ENCODE peak calls at places on chromosomes 16 and 17, in five cellular contexts. I, T, F, P and G are unnamed samples.

GRCh38 chr16:86354641-86355040 is 155.7 kb upstream of the FOXF1 start:
- DNase-seq in P (no peak), F (no peak), I (no peak), T (no peak), G (no peak)

GRCh38 chr16:26645629-26646028 is 421.1 kb upstream of the C16orf82 start:
- DNase-seq in T (no peak), F (no peak), I (peak), P (no peak), G (no peak)

GRCh38 chr17:57550671-57551315 is 194.3 kb downstream of the CCDC182 start:
- DNase-seq in P (no peak), F (no peak), I (no peak), T (no peak), G (no peak)

GRCh38 chr17:50052241-50052788 is 3.6 kb upstream of the ITGA3 start:
- DNase-seq in F (no peak), P (no peak), T (no peak), I (no peak), G (no peak)

GRCh38 chr17:64661981-64662773 is at the start of gene SMURF2:
- DNase-seq in P (peak), T (no peak), I (peak), F (peak), G (no peak)

GRCh38 chr17:35368086-35368824 is 5.2 kb downstream of the SLFN11 start:
- DNase-seq in I (no peak), T (no peak), P (no peak), F (peak), G (no peak)

GRCh38 chr16:20300312-20301097 is 26.8 kb downstream of the GP2 start:
- DNase-seq in T (no peak), P (peak), I (peak), F (peak), G (no peak)

GRCh38 chr16:48810803-48811453 is 200.9 kb upstream of the N4BP1 start:
- DNase-seq in P (no peak), T (no peak), I (no peak), F (no peak), G (no peak)

GRCh38 chr16:84568066-84568465 is 49.8 kb downstream of the COTL1 start:
- DNase-seq in I (no peak), T (no peak), F (no peak), P (no peak), G (no peak)

GRCh38 chr16:84810518-84811273 is 9.1 kb upstream of the CRISPLD2 start:
- DNase-seq in T (no peak), F (peak), P (no peak), I (no peak), G (no peak)

GRCh38 chr17:28379814-28380571 is 8.5 kb downstream of the SARM1 start:
- DNase-seq in I (no peak), T (no peak), P (peak), F (no peak), G (no peak)

GRCh38 chr16:15434079-15434424 is 336 bp upstream of the BMERB1 start:
- DNase-seq in F (no peak), T (no peak), I (no peak), P (no peak), G (no peak)

GRCh38 chr16:48556913-48557351 is 53.0 kb downstream of the N4BP1 start:
- DNase-seq in I (no peak), F (no peak), P (peak), T (peak), G (peak)

GRCh38 chr17:2056221-2057129 is 1.6 kb downstream of the HIC1 start:
- DNase-seq in F (peak), P (peak), I (no peak), T (no peak), G (no peak)

GRCh38 chr17:18331879-18332278 is 16.8 kb downstream of the SMCR8 start:
- DNase-seq in T (no peak), F (no peak), P (no peak), I (no peak), G (no peak)

GRCh38 chr17:5584383-5584951 is at the start of gene NLRP1:
- DNase-seq in F (peak), I (peak), T (peak), P (peak), G (peak)

GRCh38 chr16:29694384-29695195 is 15.6 kb downstream of the QPRT start:
- DNase-seq in F (no peak), P (no peak), T (no peak), I (no peak), G (no peak)

GRCh38 chr17:40073454-40074174 is 10.8 kb downstream of the THRA start:
- DNase-seq in I (no peak), T (no peak), P (no peak), F (no peak), G (no peak)

GRCh38 chr16:86100205-86101134 is 201.5 kb downstream of the IRF8 start:
- DNase-seq in I (no peak), P (no peak), T (no peak), F (no peak), G (no peak)

GRCh38 chr17:77829871-77830799 is 128.4 kb upstream of the TNRC6C start:
- DNase-seq in I (no peak), T (no peak), F (no peak), P (peak), G (no peak)

GRCh38 chr17:71613996-71614395 is 506.8 kb upstream of the SOX9 start:
- DNase-seq in T (no peak), F (no peak), P (no peak), I (no peak), G (no peak)

DNA sequence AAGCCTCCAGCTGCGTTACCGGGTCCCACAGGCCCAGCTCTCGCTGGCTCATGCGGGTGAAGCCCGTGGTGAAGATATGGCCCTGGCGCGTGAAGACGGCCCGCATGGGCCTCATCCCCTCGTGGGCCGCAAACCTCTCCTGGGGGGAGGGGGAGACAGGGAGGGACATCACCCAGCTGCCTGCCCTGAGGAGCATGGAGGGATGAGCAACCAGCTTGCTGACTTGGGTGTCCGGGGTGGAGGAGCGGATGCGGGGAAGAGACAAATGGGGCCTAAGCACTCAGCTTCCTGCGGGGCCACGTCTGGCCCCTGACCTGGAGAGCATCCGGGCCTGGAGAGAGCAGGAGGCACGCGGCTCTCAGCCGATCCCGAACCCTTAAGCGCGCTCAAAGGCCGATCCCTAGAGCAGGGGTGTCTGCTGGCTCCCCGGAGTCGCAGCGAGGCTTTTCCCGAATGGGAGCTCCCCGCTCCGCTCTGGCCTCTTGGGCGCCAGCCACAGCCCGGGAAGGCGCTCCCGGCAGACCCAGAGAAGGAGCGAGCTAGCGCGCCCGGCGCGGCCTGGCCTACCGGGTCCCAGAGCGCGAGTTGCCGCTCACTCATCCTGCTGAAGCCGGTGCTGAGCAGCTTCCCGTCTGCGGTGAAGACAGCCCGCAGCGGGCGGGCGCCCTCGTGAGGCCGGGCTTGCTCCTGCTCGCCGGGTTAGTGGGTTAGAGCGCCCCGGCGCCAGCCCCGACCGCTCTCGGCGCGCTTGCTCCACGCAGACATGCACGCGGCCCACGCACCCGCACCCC is 5.0 kb downstream of the CORO6 start:
- DNase-seq in F (peak), P (peak), I (peak), T (no peak), G (no peak)
- H3K4me3 ChIP-seq in F (peak), P (peak), I (peak), T (peak), G (peak)

GRCh38 chr16:65201446-65202010 is 79.7 kb upstream of the CDH11 start:
- DNase-seq in P (no peak), I (no peak), F (no peak), T (no peak), G (no peak)
- H3K4me3 ChIP-seq in P (no peak), I (no peak), F (no peak), T (no peak), G (no peak)

GRCh38 chr16:27717726-27718125 is 167.8 kb downstream of the KATNIP start:
- DNase-seq in I (no peak), F (no peak), T (no peak), P (no peak), G (no peak)
- H3K4me3 ChIP-seq in I (no peak), F (no peak), T (no peak), P (no peak), G (no peak)

GRCh38 chr17:41967921-41968578 is 1.5 kb downstream of the CNP start:
- DNase-seq in P (no peak), I (no peak), F (no peak), T (no peak), G (no peak)

GRCh38 chr17:41970901-41971331 is 4.3 kb downstream of the CNP start:
- DNase-seq in T (no peak), F (no peak), I (no peak), P (peak), G (no peak)

GRCh38 chr17:41966453-41967140 is at the start of gene CNP:
- DNase-seq in P (peak), T (no peak), F (peak), I (peak), G (no peak)

GRCh38 chr17:41967141-41967920 is 736 bp downstream of the CNP start:
- DNase-seq in I (peak), P (no peak), T (no peak), F (no peak), G (no peak)

GRCh38 chr17:41968676-41969075 is 2.1 kb downstream of the CNP start:
- DNase-seq in T (no peak), I (no peak), P (no peak), F (no peak), G (no peak)
- H3K4me3 ChIP-seq in T (no peak), I (no peak), P (no peak), F (no peak), G (no peak)

GRCh38 chr16:12750554-12750918 is 53.2 kb downstream of the CPPED1 start:
- DNase-seq in P (no peak), T (no peak), F (no peak), I (no peak), G (no peak)
- H3K4me3 ChIP-seq in P (no peak), T (no peak), F (no peak), I (no peak), G (no peak)

GRCh38 chr17:60139438-60140285 is 10.1 kb upstream of the CA4 start:
- DNase-seq in T (no peak), F (peak), I (peak), P (peak), G (no peak)

GRCh38 chr17:60138769-60139437 is 10.9 kb upstream of the CA4 start:
- DNase-seq in I (no peak), T (no peak), P (no peak), F (no peak), G (no peak)

GRCh38 chr17:60142872-60143499 is 6.8 kb upstream of the CA4 start:
- DNase-seq in P (peak), F (peak), I (peak), T (peak), G (peak)

GRCh38 chr17:60137731-60138130 is 12.0 kb upstream of the CA4 start:
- DNase-seq in F (no peak), I (no peak), T (no peak), P (no peak), G (no peak)

GRCh38 chr17:60141111-60142018 is 8.4 kb upstream of the CA4 start:
- DNase-seq in I (peak), F (no peak), T (no peak), P (no peak), G (no peak)
- H3K4me3 ChIP-seq in I (no peak), F (no peak), T (no peak), P (no peak), G (peak)

GRCh38 chr17:75087558-75088453 is at the start of gene SLC16A5:
- DNase-seq in F (peak), T (no peak), P (peak), I (peak), G (no peak)
- H3K4me3 ChIP-seq in F (peak), T (peak), P (peak), I (peak), G (peak)

GRCh38 chr16:80081851-80082250 is 458.9 kb upstream of the DYNLRB2 start:
- DNase-seq in F (no peak), T (no peak), P (no peak), I (no peak), G (no peak)
- H3K4me3 ChIP-seq in F (no peak), T (no peak), P (no peak), I (no peak), G (no peak)

GRCh38 chr17:55266958-55267688 is 2.4 kb downstream of the HLF start:
- DNase-seq in T (no peak), I (no peak), P (no peak), F (no peak), G (no peak)

GRCh38 chr17:55264273-55264639 is 504 bp upstream of the HLF start:
- DNase-seq in F (no peak), T (no peak), P (no peak), I (no peak), G (no peak)

GRCh38 chr17:55266051-55266957 is 1.5 kb downstream of the HLF start:
- DNase-seq in T (no peak), P (no peak), F (peak), I (no peak), G (no peak)

GRCh38 chr17:55264640-55265298 is at the start of gene HLF:
- DNase-seq in F (peak), T (peak), P (peak), I (peak), G (no peak)

GRCh38 chr17:55265434-55266021 is 768 bp downstream of the HLF start:
- DNase-seq in P (no peak), F (no peak), I (no peak), T (no peak), G (no peak)
- H3K4me3 ChIP-seq in P (no peak), F (peak), I (peak), T (peak), G (no peak)

DNA sequence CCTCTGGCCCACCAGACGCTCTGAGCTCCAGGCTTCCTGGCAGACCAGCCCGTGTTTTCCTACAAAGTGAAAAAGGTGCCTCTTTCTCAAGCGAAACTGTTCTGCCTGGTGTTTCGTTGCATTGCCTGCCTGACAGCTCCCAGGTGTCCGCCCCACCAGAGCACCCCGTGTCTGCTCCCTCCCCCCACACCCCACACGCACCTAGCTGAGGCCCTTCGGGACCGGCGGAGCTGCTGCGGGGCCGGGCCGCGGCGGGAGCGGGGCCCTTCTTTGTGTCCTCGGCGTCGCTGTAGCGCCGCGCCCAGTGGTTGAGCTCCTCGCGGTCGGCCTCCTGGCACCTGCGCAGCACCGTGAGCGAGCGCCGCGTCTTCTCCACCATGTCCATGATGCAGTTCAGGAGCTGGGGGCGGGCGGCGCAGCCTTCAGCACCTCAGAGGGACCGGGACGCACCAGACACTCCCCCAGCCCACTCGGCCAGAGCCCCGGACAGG is 14.7 kb upstream of the PABPN1L start:
- DNase-seq in P (no peak), I (no peak), T (no peak), F (no peak), G (no peak)
- H3K4me3 ChIP-seq in P (no peak), I (no peak), T (no peak), F (no peak), G (no peak)